ENCODE peak calls at places on chromosomes 12 and 14, in four cellular contexts. B, Y, F and T are unnamed samples.
A peak's percentile ranks its signal among the peaks of the same experiment; 100 is the strongest.

GRCh38 chr12:121805171-121805687 is 1.4 kb downstream of the SETD1B start:
- DNase-seq in B (no peak), Y (no peak), F (no peak), T (peak; percentile 38)

GRCh38 chr12:6122211-6122610 is 2.3 kb downstream of the VWF start:
- DNase-seq in B (no peak), Y (no peak), F (no peak), T (no peak)

GRCh38 chr12:19520646-19521045 is 81.4 kb downstream of the AEBP2 start:
- DNase-seq in B (no peak), Y (no peak), F (no peak), T (no peak)

GRCh38 chr12:47032644-47033043 is 46.8 kb upstream of the PCED1B start:
- DNase-seq in B (peak; percentile 44), Y (peak; percentile 14), F (peak; percentile 77), T (peak; percentile 67)

GRCh38 chr12:132171293-132171967 is 27.2 kb downstream of the NOC4L start:
- DNase-seq in B (no peak), Y (no peak), F (no peak), T (no peak)

GRCh38 chr12:65894127-65894526 is 69.8 kb downstream of the HMGA2 start:
- DNase-seq in B (no peak), Y (no peak), F (peak; percentile 67), T (no peak)

GRCh38 chr12:111759991-111760390 is 6.7 kb upstream of the ALDH2 start:
- DNase-seq in B (no peak), Y (no peak), F (no peak), T (no peak)

GRCh38 chr12:47850153-47851084 is 30.7 kb upstream of the HDAC7 start:
- DNase-seq in B (no peak), Y (peak; percentile 70), F (peak; percentile 83), T (no peak)

GRCh38 chr12:131085125-131085815 is 131.6 kb downstream of the ADGRD1 start:
- DNase-seq in B (no peak), Y (no peak), F (no peak), T (no peak)

GRCh38 chr14:88385212-88386101 is at the start of gene SPATA7:
- DNase-seq in B (peak; percentile 39), Y (peak; percentile 81), F (peak; percentile 89), T (peak; percentile 88)
- H3K4me3 ChIP-seq in B (peak within 1 kb of the TSS; percentile 84), Y (peak within 1 kb of the TSS; percentile 74), F (peak within 1 kb of the TSS; percentile 82), T (peak within 1 kb of the TSS; percentile 95)

DNA sequence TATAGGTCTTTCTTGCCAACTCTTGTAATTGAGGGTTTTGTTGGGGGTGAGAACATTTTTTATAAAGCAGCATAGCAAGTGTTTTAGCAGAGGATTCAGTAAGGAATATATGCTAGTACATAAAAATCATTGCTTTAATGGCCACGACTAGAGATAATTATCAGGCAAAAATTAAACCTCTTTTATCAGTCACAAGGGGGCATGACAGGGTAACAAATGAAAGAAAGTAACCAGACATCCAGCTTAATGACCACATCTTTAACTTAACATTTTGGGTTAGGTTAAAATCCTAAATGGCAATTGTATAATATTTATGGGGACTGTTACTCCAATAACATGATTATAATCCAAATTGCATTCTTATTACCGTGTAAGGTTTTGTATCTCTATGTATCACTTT is 119.6 kb downstream of the LRRIQ1 start:
- DNase-seq in B (no peak), Y (no peak), F (no peak), T (peak; percentile 18)
- TF ChIP-seq CTCF in B (no peak), Y (no peak), F (no peak), T (peak; percentile 15)

GRCh38 chr14:60204843-60205774 is 39.9 kb upstream of the DHRS7 start:
- DNase-seq in B (no peak), Y (no peak), F (no peak), T (no peak)
- H3K4me3 ChIP-seq in B (no peak overlapping the region), Y (no peak overlapping the region), F (no peak overlapping the region), T (no peak overlapping the region)

GRCh38 chr12:11641522-11641921 is 8.0 kb upstream of the ETV6 start:
- DNase-seq in B (no peak), Y (no peak), F (no peak), T (no peak)
- TF ChIP-seq CTCF in B (no peak), Y (no peak), F (no peak), T (no peak)